ENCODE peak calls at places on chromosomes 13 and 19, in nine cellular contexts. One of them, this sample, is unnamed.

GRCh38 chr19:2189880-2190279 is 26.1 kb downstream of the DOT1L start:
- DNase-seq in cardiac muscle cell: no peak
- DNase-seq in A673: no peak
- DNase-seq in astrocyte: no peak
- DNase-seq in dorsolateral prefrontal cortex: no peak
- DNase-seq in amniotic stem cell: no peak
- DNase-seq in globus pallidus: no peak
- DNase-seq in natural killer cell treated with Interleukin-12 subunit alpha and Interleukin-12 subunit beta and Interleukin-15 and Interleukin-18, amount 100 ng/mL, for 72 hours: no peak
- DNase-seq in HEK293T: no peak
- DNase-seq in this sample: no peak

GRCh38 chr13:37047032-37047431 is 12.5 kb downstream of the SUPT20H start:
- DNase-seq in cardiac muscle cell: no peak
- DNase-seq in A673: no peak
- DNase-seq in astrocyte: no peak
- DNase-seq in dorsolateral prefrontal cortex: no peak
- DNase-seq in amniotic stem cell: no peak
- DNase-seq in globus pallidus: no peak
- DNase-seq in natural killer cell treated with Interleukin-12 subunit alpha and Interleukin-12 subunit beta and Interleukin-15 and Interleukin-18, amount 100 ng/mL, for 72 hours: no peak
- DNase-seq in HEK293T: peak
- DNase-seq in this sample: no peak

GRCh38 chr19:21439372-21439771 is 42.4 kb downstream of the ZNF493 start:
- DNase-seq in cardiac muscle cell: peak
- DNase-seq in A673: no peak
- DNase-seq in astrocyte: no peak
- DNase-seq in dorsolateral prefrontal cortex: no peak
- DNase-seq in amniotic stem cell: no peak
- DNase-seq in globus pallidus: no peak
- DNase-seq in natural killer cell treated with Interleukin-12 subunit alpha and Interleukin-12 subunit beta and Interleukin-15 and Interleukin-18, amount 100 ng/mL, for 72 hours: no peak
- DNase-seq in HEK293T: no peak
- DNase-seq in this sample: no peak

GRCh38 chr19:29628661-29629385 is 22.7 kb downstream of the POP4 start:
- DNase-seq in cardiac muscle cell: no peak
- DNase-seq in A673: no peak
- DNase-seq in astrocyte: no peak
- DNase-seq in dorsolateral prefrontal cortex: no peak
- DNase-seq in amniotic stem cell: no peak
- DNase-seq in globus pallidus: no peak
- DNase-seq in natural killer cell treated with Interleukin-12 subunit alpha and Interleukin-12 subunit beta and Interleukin-15 and Interleukin-18, amount 100 ng/mL, for 72 hours: no peak
- DNase-seq in HEK293T: no peak
- DNase-seq in this sample: no peak

GRCh38 chr19:34254552-34255432 is at the start of gene GARRE1:
- DNase-seq in cardiac muscle cell: peak
- DNase-seq in A673: peak
- DNase-seq in astrocyte: no peak
- DNase-seq in dorsolateral prefrontal cortex: peak
- DNase-seq in amniotic stem cell: no peak
- DNase-seq in globus pallidus: peak
- DNase-seq in natural killer cell treated with Interleukin-12 subunit alpha and Interleukin-12 subunit beta and Interleukin-15 and Interleukin-18, amount 100 ng/mL, for 72 hours: peak
- DNase-seq in HEK293T: peak
- DNase-seq in this sample: peak

GRCh38 chr19:5691205-5691929 is 1.3 kb downstream of the RPL36 start:
- DNase-seq in cardiac muscle cell: peak
- DNase-seq in A673: peak
- DNase-seq in astrocyte: peak
- DNase-seq in dorsolateral prefrontal cortex: peak
- DNase-seq in amniotic stem cell: no peak
- DNase-seq in globus pallidus: no peak
- DNase-seq in natural killer cell treated with Interleukin-12 subunit alpha and Interleukin-12 subunit beta and Interleukin-15 and Interleukin-18, amount 100 ng/mL, for 72 hours: no peak
- DNase-seq in HEK293T: no peak
- DNase-seq in this sample: peak

GRCh38 chr13:113856716-113857065 is 7.2 kb downstream of the GAS6 start:
- DNase-seq in cardiac muscle cell: peak
- DNase-seq in A673: no peak
- DNase-seq in astrocyte: peak
- DNase-seq in dorsolateral prefrontal cortex: no peak
- DNase-seq in amniotic stem cell: no peak
- DNase-seq in globus pallidus: no peak
- DNase-seq in natural killer cell treated with Interleukin-12 subunit alpha and Interleukin-12 subunit beta and Interleukin-15 and Interleukin-18, amount 100 ng/mL, for 72 hours: no peak
- DNase-seq in HEK293T: no peak
- DNase-seq in this sample: peak

GRCh38 chr19:39696418-39696817 is 7.9 kb upstream of the LGALS14 start:
- DNase-seq in cardiac muscle cell: no peak
- DNase-seq in A673: no peak
- DNase-seq in astrocyte: no peak
- DNase-seq in dorsolateral prefrontal cortex: no peak
- DNase-seq in amniotic stem cell: no peak
- DNase-seq in globus pallidus: no peak
- DNase-seq in natural killer cell treated with Interleukin-12 subunit alpha and Interleukin-12 subunit beta and Interleukin-15 and Interleukin-18, amount 100 ng/mL, for 72 hours: no peak
- DNase-seq in HEK293T: no peak
- DNase-seq in this sample: no peak

GRCh38 chr19:56838930-56839664 is 1.4 kb downstream of the PEG3 start:
- DNase-seq in cardiac muscle cell: peak
- DNase-seq in A673: peak
- DNase-seq in astrocyte: peak
- DNase-seq in dorsolateral prefrontal cortex: peak
- DNase-seq in amniotic stem cell: no peak
- DNase-seq in globus pallidus: peak
- DNase-seq in natural killer cell treated with Interleukin-12 subunit alpha and Interleukin-12 subunit beta and Interleukin-15 and Interleukin-18, amount 100 ng/mL, for 72 hours: no peak
- DNase-seq in HEK293T: no peak
- DNase-seq in this sample: peak

GRCh38 chr13:110265682-110266430 is 41.1 kb downstream of the COL4A1 start:
- DNase-seq in cardiac muscle cell: no peak
- DNase-seq in A673: no peak
- DNase-seq in astrocyte: no peak
- DNase-seq in dorsolateral prefrontal cortex: no peak
- DNase-seq in amniotic stem cell: no peak
- DNase-seq in globus pallidus: no peak
- DNase-seq in natural killer cell treated with Interleukin-12 subunit alpha and Interleukin-12 subunit beta and Interleukin-15 and Interleukin-18, amount 100 ng/mL, for 72 hours: no peak
- DNase-seq in HEK293T: no peak
- DNase-seq in this sample: no peak

GRCh38 chr19:55640577-55641375 is at the start of gene ZNF580:
- DNase-seq in cardiac muscle cell: peak
- DNase-seq in A673: peak
- DNase-seq in astrocyte: peak
- DNase-seq in dorsolateral prefrontal cortex: peak
- DNase-seq in amniotic stem cell: peak
- DNase-seq in globus pallidus: peak
- DNase-seq in natural killer cell treated with Interleukin-12 subunit alpha and Interleukin-12 subunit beta and Interleukin-15 and Interleukin-18, amount 100 ng/mL, for 72 hours: no peak
- DNase-seq in HEK293T: peak
- DNase-seq in this sample: peak

GRCh38 chr13:110472904-110473563 is 88.5 kb downstream of the RAB20 start:
- DNase-seq in cardiac muscle cell: no peak
- DNase-seq in A673: no peak
- DNase-seq in astrocyte: no peak
- DNase-seq in dorsolateral prefrontal cortex: no peak
- DNase-seq in amniotic stem cell: no peak
- DNase-seq in globus pallidus: no peak
- DNase-seq in natural killer cell treated with Interleukin-12 subunit alpha and Interleukin-12 subunit beta and Interleukin-15 and Interleukin-18, amount 100 ng/mL, for 72 hours: peak
- DNase-seq in HEK293T: no peak
- DNase-seq in this sample: no peak

GRCh38 chr13:65855276-65855675 is 1374.9 kb downstream of the PCDH9 start:
- DNase-seq in cardiac muscle cell: peak
- DNase-seq in A673: no peak
- DNase-seq in astrocyte: no peak
- DNase-seq in dorsolateral prefrontal cortex: no peak
- DNase-seq in amniotic stem cell: no peak
- DNase-seq in globus pallidus: no peak
- DNase-seq in natural killer cell treated with Interleukin-12 subunit alpha and Interleukin-12 subunit beta and Interleukin-15 and Interleukin-18, amount 100 ng/mL, for 72 hours: no peak
- DNase-seq in HEK293T: no peak
- DNase-seq in this sample: no peak

GRCh38 chr19:35360880-35361420 is 2.7 kb downstream of the FFAR3 start:
- DNase-seq in cardiac muscle cell: no peak
- DNase-seq in A673: no peak
- DNase-seq in astrocyte: no peak
- DNase-seq in dorsolateral prefrontal cortex: peak
- DNase-seq in amniotic stem cell: no peak
- DNase-seq in globus pallidus: no peak
- DNase-seq in natural killer cell treated with Interleukin-12 subunit alpha and Interleukin-12 subunit beta and Interleukin-15 and Interleukin-18, amount 100 ng/mL, for 72 hours: peak
- DNase-seq in HEK293T: no peak
- DNase-seq in this sample: no peak

GRCh38 chr19:45090034-45090433 is 2.9 kb upstream of the PPP1R37 start:
- DNase-seq in cardiac muscle cell: no peak
- DNase-seq in A673: no peak
- DNase-seq in astrocyte: no peak
- DNase-seq in dorsolateral prefrontal cortex: no peak
- DNase-seq in amniotic stem cell: no peak
- DNase-seq in globus pallidus: no peak
- DNase-seq in natural killer cell treated with Interleukin-12 subunit alpha and Interleukin-12 subunit beta and Interleukin-15 and Interleukin-18, amount 100 ng/mL, for 72 hours: no peak
- DNase-seq in HEK293T: no peak
- DNase-seq in this sample: peak

GRCh38 chr19:15875075-15875474 is 22.8 kb downstream of the CYP4F2 start:
- DNase-seq in cardiac muscle cell: no peak
- DNase-seq in A673: no peak
- DNase-seq in astrocyte: no peak
- DNase-seq in dorsolateral prefrontal cortex: no peak
- DNase-seq in amniotic stem cell: no peak
- DNase-seq in globus pallidus: no peak
- DNase-seq in natural killer cell treated with Interleukin-12 subunit alpha and Interleukin-12 subunit beta and Interleukin-15 and Interleukin-18, amount 100 ng/mL, for 72 hours: no peak
- DNase-seq in HEK293T: no peak
- DNase-seq in this sample: no peak

GRCh38 chr19:4911314-4911713 is 2.0 kb downstream of the UHRF1 start:
- DNase-seq in cardiac muscle cell: peak
- DNase-seq in A673: peak
- DNase-seq in astrocyte: peak
- DNase-seq in dorsolateral prefrontal cortex: no peak
- DNase-seq in amniotic stem cell: no peak
- DNase-seq in globus pallidus: no peak
- DNase-seq in natural killer cell treated with Interleukin-12 subunit alpha and Interleukin-12 subunit beta and Interleukin-15 and Interleukin-18, amount 100 ng/mL, for 72 hours: no peak
- DNase-seq in HEK293T: no peak
- DNase-seq in this sample: no peak

GRCh38 chr19:49875801-49876421 is 1.2 kb downstream of the AKT1S1 start:
- DNase-seq in cardiac muscle cell: peak
- DNase-seq in A673: peak
- DNase-seq in astrocyte: no peak
- DNase-seq in dorsolateral prefrontal cortex: peak
- DNase-seq in amniotic stem cell: peak
- DNase-seq in globus pallidus: peak
- DNase-seq in natural killer cell treated with Interleukin-12 subunit alpha and Interleukin-12 subunit beta and Interleukin-15 and Interleukin-18, amount 100 ng/mL, for 72 hours: no peak
- DNase-seq in HEK293T: peak
- DNase-seq in this sample: peak

GRCh38 chr19:18951721-18952281 is 10.8 kb upstream of the HOMER3 start:
- DNase-seq in cardiac muscle cell: no peak
- DNase-seq in A673: no peak
- DNase-seq in astrocyte: no peak
- DNase-seq in dorsolateral prefrontal cortex: no peak
- DNase-seq in amniotic stem cell: no peak
- DNase-seq in globus pallidus: no peak
- DNase-seq in natural killer cell treated with Interleukin-12 subunit alpha and Interleukin-12 subunit beta and Interleukin-15 and Interleukin-18, amount 100 ng/mL, for 72 hours: no peak
- DNase-seq in HEK293T: no peak
- DNase-seq in this sample: no peak

GRCh38 chr13:104111031-104111430 is 1044.8 kb upstream of the SLC10A2 start:
- DNase-seq in cardiac muscle cell: peak
- DNase-seq in A673: no peak
- DNase-seq in astrocyte: no peak
- DNase-seq in dorsolateral prefrontal cortex: no peak
- DNase-seq in amniotic stem cell: no peak
- DNase-seq in globus pallidus: no peak
- DNase-seq in natural killer cell treated with Interleukin-12 subunit alpha and Interleukin-12 subunit beta and Interleukin-15 and Interleukin-18, amount 100 ng/mL, for 72 hours: no peak
- DNase-seq in HEK293T: no peak
- DNase-seq in this sample: no peak

GRCh38 chr19:45152504-45153338 is 8.1 kb downstream of the NKPD1 start:
- DNase-seq in cardiac muscle cell: peak
- DNase-seq in A673: peak
- DNase-seq in astrocyte: peak
- DNase-seq in dorsolateral prefrontal cortex: peak
- DNase-seq in amniotic stem cell: no peak
- DNase-seq in globus pallidus: peak
- DNase-seq in natural killer cell treated with Interleukin-12 subunit alpha and Interleukin-12 subunit beta and Interleukin-15 and Interleukin-18, amount 100 ng/mL, for 72 hours: no peak
- DNase-seq in HEK293T: no peak
- DNase-seq in this sample: peak

GRCh38 chr13:99031725-99032298 is 53.9 kb upstream of the DOCK9 start:
- DNase-seq in cardiac muscle cell: no peak
- DNase-seq in A673: no peak
- DNase-seq in astrocyte: no peak
- DNase-seq in dorsolateral prefrontal cortex: no peak
- DNase-seq in amniotic stem cell: no peak
- DNase-seq in globus pallidus: no peak
- DNase-seq in natural killer cell treated with Interleukin-12 subunit alpha and Interleukin-12 subunit beta and Interleukin-15 and Interleukin-18, amount 100 ng/mL, for 72 hours: no peak
- DNase-seq in HEK293T: no peak
- DNase-seq in this sample: no peak

This sample was measured in upper lobe of left lung.